ENCODE peak calls at places on chromosomes 13 and 19, in seven cellular contexts. One of them, this sample, is unnamed.

GRCh38 chr13:20035130-20035529 is 76.6 kb downstream of the ZMYM2 start:
- DNase-seq in dorsolateral prefrontal cortex: no peak
- DNase-seq in NCI-H2081: no peak
- DNase-seq in OCI-LY7: no peak
- DNase-seq in stimulated activated CD8-positive, alpha-beta memory T cell treated with anti-CD3 and anti-CD28 coated beads, Interleukin-4, amount 100 ng/mL, for 1 hour: no peak
- DNase-seq in activated T-cell treated with anti-CD3 and anti-CD28 coated beads for 1 hour: no peak
- DNase-seq in DMS153: no peak
- DNase-seq in this sample: no peak

GRCh38 chr19:35665604-35666003 is 713 bp upstream of the UPK1A start:
- DNase-seq in dorsolateral prefrontal cortex: no peak
- DNase-seq in NCI-H2081: no peak
- DNase-seq in OCI-LY7: no peak
- DNase-seq in stimulated activated CD8-positive, alpha-beta memory T cell treated with anti-CD3 and anti-CD28 coated beads, Interleukin-4, amount 100 ng/mL, for 1 hour: no peak
- DNase-seq in activated T-cell treated with anti-CD3 and anti-CD28 coated beads for 1 hour: no peak
- DNase-seq in DMS153: no peak
- DNase-seq in this sample: no peak

GRCh38 chr19:15265849-15266248 is 33.6 kb upstream of the EPHX3 start:
- DNase-seq in dorsolateral prefrontal cortex: peak; percentile 91
- DNase-seq in NCI-H2081: peak; percentile 73
- DNase-seq in OCI-LY7: no peak
- DNase-seq in stimulated activated CD8-positive, alpha-beta memory T cell treated with anti-CD3 and anti-CD28 coated beads, Interleukin-4, amount 100 ng/mL, for 1 hour: no peak
- DNase-seq in activated T-cell treated with anti-CD3 and anti-CD28 coated beads for 1 hour: no peak
- DNase-seq in DMS153: no peak
- DNase-seq in this sample: peak; percentile 83

GRCh38 chr19:32131037-32131436 is 214.4 kb upstream of the ZNF507 start:
- DNase-seq in dorsolateral prefrontal cortex: no peak
- DNase-seq in NCI-H2081: no peak
- DNase-seq in OCI-LY7: no peak
- DNase-seq in stimulated activated CD8-positive, alpha-beta memory T cell treated with anti-CD3 and anti-CD28 coated beads, Interleukin-4, amount 100 ng/mL, for 1 hour: no peak
- DNase-seq in activated T-cell treated with anti-CD3 and anti-CD28 coated beads for 1 hour: no peak
- DNase-seq in DMS153: no peak
- DNase-seq in this sample: no peak

GRCh38 chr19:19446655-19447437 is 41.4 kb downstream of the GATAD2A start:
- DNase-seq in dorsolateral prefrontal cortex: no peak
- DNase-seq in NCI-H2081: no peak
- DNase-seq in OCI-LY7: no peak
- DNase-seq in stimulated activated CD8-positive, alpha-beta memory T cell treated with anti-CD3 and anti-CD28 coated beads, Interleukin-4, amount 100 ng/mL, for 1 hour: no peak
- DNase-seq in activated T-cell treated with anti-CD3 and anti-CD28 coated beads for 1 hour: no peak
- DNase-seq in DMS153: no peak
- DNase-seq in this sample: peak; percentile 47

GRCh38 chr13:107964356-107964755 is 251.0 kb downstream of the LIG4 start:
- DNase-seq in dorsolateral prefrontal cortex: no peak
- DNase-seq in NCI-H2081: peak; percentile 12
- DNase-seq in OCI-LY7: no peak
- DNase-seq in stimulated activated CD8-positive, alpha-beta memory T cell treated with anti-CD3 and anti-CD28 coated beads, Interleukin-4, amount 100 ng/mL, for 1 hour: no peak
- DNase-seq in activated T-cell treated with anti-CD3 and anti-CD28 coated beads for 1 hour: no peak
- DNase-seq in DMS153: peak; percentile 75
- DNase-seq in this sample: no peak

GRCh38 chr19:54189020-54189667 is at the start of gene MBOAT7:
- DNase-seq in dorsolateral prefrontal cortex: no peak
- DNase-seq in NCI-H2081: peak; percentile 54
- DNase-seq in OCI-LY7: peak; percentile 87
- DNase-seq in stimulated activated CD8-positive, alpha-beta memory T cell treated with anti-CD3 and anti-CD28 coated beads, Interleukin-4, amount 100 ng/mL, for 1 hour: no peak
- DNase-seq in activated T-cell treated with anti-CD3 and anti-CD28 coated beads for 1 hour: no peak
- DNase-seq in DMS153: peak; percentile 67
- DNase-seq in this sample: no peak

GRCh38 chr13:112724788-112725345 is 35.0 kb downstream of the ATP11A start:
- DNase-seq in dorsolateral prefrontal cortex: no peak
- DNase-seq in NCI-H2081: no peak
- DNase-seq in OCI-LY7: no peak
- DNase-seq in stimulated activated CD8-positive, alpha-beta memory T cell treated with anti-CD3 and anti-CD28 coated beads, Interleukin-4, amount 100 ng/mL, for 1 hour: no peak
- DNase-seq in activated T-cell treated with anti-CD3 and anti-CD28 coated beads for 1 hour: no peak
- DNase-seq in DMS153: no peak
- DNase-seq in this sample: peak; percentile 43

GRCh38 chr19:19068659-19069509 is 5.1 kb downstream of the SLC25A42 start:
- DNase-seq in dorsolateral prefrontal cortex: no peak
- DNase-seq in NCI-H2081: no peak
- DNase-seq in OCI-LY7: peak; percentile 15
- DNase-seq in stimulated activated CD8-positive, alpha-beta memory T cell treated with anti-CD3 and anti-CD28 coated beads, Interleukin-4, amount 100 ng/mL, for 1 hour: no peak
- DNase-seq in activated T-cell treated with anti-CD3 and anti-CD28 coated beads for 1 hour: no peak
- DNase-seq in DMS153: no peak
- DNase-seq in this sample: no peak

GRCh38 chr13:20326276-20326675 is 94.2 kb upstream of the GJB6 start:
- DNase-seq in dorsolateral prefrontal cortex: no peak
- DNase-seq in NCI-H2081: no peak
- DNase-seq in OCI-LY7: no peak
- DNase-seq in stimulated activated CD8-positive, alpha-beta memory T cell treated with anti-CD3 and anti-CD28 coated beads, Interleukin-4, amount 100 ng/mL, for 1 hour: no peak
- DNase-seq in activated T-cell treated with anti-CD3 and anti-CD28 coated beads for 1 hour: no peak
- DNase-seq in DMS153: no peak
- DNase-seq in this sample: no peak

GRCh38 chr13:110380359-110381028 is 73.4 kb downstream of the COL4A2 start:
- DNase-seq in dorsolateral prefrontal cortex: no peak
- DNase-seq in NCI-H2081: no peak
- DNase-seq in OCI-LY7: no peak
- DNase-seq in stimulated activated CD8-positive, alpha-beta memory T cell treated with anti-CD3 and anti-CD28 coated beads, Interleukin-4, amount 100 ng/mL, for 1 hour: no peak
- DNase-seq in activated T-cell treated with anti-CD3 and anti-CD28 coated beads for 1 hour: no peak
- DNase-seq in DMS153: no peak
- DNase-seq in this sample: no peak

GRCh38 chr13:72507394-72508199 is 219.8 kb downstream of the MZT1 start:
- DNase-seq in dorsolateral prefrontal cortex: no peak
- DNase-seq in NCI-H2081: no peak
- DNase-seq in OCI-LY7: no peak
- DNase-seq in stimulated activated CD8-positive, alpha-beta memory T cell treated with anti-CD3 and anti-CD28 coated beads, Interleukin-4, amount 100 ng/mL, for 1 hour: no peak
- DNase-seq in activated T-cell treated with anti-CD3 and anti-CD28 coated beads for 1 hour: no peak
- DNase-seq in DMS153: no peak
- DNase-seq in this sample: no peak

GRCh38 chr19:48139053-48139452 is 28.4 kb upstream of the PLA2G4C start:
- DNase-seq in dorsolateral prefrontal cortex: no peak
- DNase-seq in NCI-H2081: no peak
- DNase-seq in OCI-LY7: no peak
- DNase-seq in stimulated activated CD8-positive, alpha-beta memory T cell treated with anti-CD3 and anti-CD28 coated beads, Interleukin-4, amount 100 ng/mL, for 1 hour: no peak
- DNase-seq in activated T-cell treated with anti-CD3 and anti-CD28 coated beads for 1 hour: no peak
- DNase-seq in DMS153: no peak
- DNase-seq in this sample: no peak

GRCh38 chr13:113992276-113993005 is 18.6 kb upstream of the C13orf46 start:
- DNase-seq in dorsolateral prefrontal cortex: no peak
- DNase-seq in NCI-H2081: no peak
- DNase-seq in OCI-LY7: no peak
- DNase-seq in stimulated activated CD8-positive, alpha-beta memory T cell treated with anti-CD3 and anti-CD28 coated beads, Interleukin-4, amount 100 ng/mL, for 1 hour: no peak
- DNase-seq in activated T-cell treated with anti-CD3 and anti-CD28 coated beads for 1 hour: no peak
- DNase-seq in DMS153: no peak
- DNase-seq in this sample: no peak

GRCh38 chr13:65855276-65855675 is 1374.9 kb downstream of the PCDH9 start:
- DNase-seq in dorsolateral prefrontal cortex: no peak
- DNase-seq in NCI-H2081: no peak
- DNase-seq in OCI-LY7: no peak
- DNase-seq in stimulated activated CD8-positive, alpha-beta memory T cell treated with anti-CD3 and anti-CD28 coated beads, Interleukin-4, amount 100 ng/mL, for 1 hour: no peak
- DNase-seq in activated T-cell treated with anti-CD3 and anti-CD28 coated beads for 1 hour: no peak
- DNase-seq in DMS153: no peak
- DNase-seq in this sample: no peak

GRCh38 chr13:51519839-51520238 is 64.4 kb upstream of the WDFY2 start:
- DNase-seq in dorsolateral prefrontal cortex: no peak
- DNase-seq in NCI-H2081: no peak
- DNase-seq in OCI-LY7: no peak
- DNase-seq in stimulated activated CD8-positive, alpha-beta memory T cell treated with anti-CD3 and anti-CD28 coated beads, Interleukin-4, amount 100 ng/mL, for 1 hour: no peak
- DNase-seq in activated T-cell treated with anti-CD3 and anti-CD28 coated beads for 1 hour: no peak
- DNase-seq in DMS153: no peak
- DNase-seq in this sample: no peak

GRCh38 chr19:16032509-16033135 is 43.7 kb upstream of the TPM4 start:
- DNase-seq in dorsolateral prefrontal cortex: no peak
- DNase-seq in NCI-H2081: no peak
- DNase-seq in OCI-LY7: no peak
- DNase-seq in stimulated activated CD8-positive, alpha-beta memory T cell treated with anti-CD3 and anti-CD28 coated beads, Interleukin-4, amount 100 ng/mL, for 1 hour: no peak
- DNase-seq in activated T-cell treated with anti-CD3 and anti-CD28 coated beads for 1 hour: no peak
- DNase-seq in DMS153: no peak
- DNase-seq in this sample: peak; percentile 27

GRCh38 chr19:7072541-7072940 is 3.0 kb downstream of the ZNF557 start:
- DNase-seq in dorsolateral prefrontal cortex: no peak
- DNase-seq in NCI-H2081: no peak
- DNase-seq in OCI-LY7: no peak
- DNase-seq in stimulated activated CD8-positive, alpha-beta memory T cell treated with anti-CD3 and anti-CD28 coated beads, Interleukin-4, amount 100 ng/mL, for 1 hour: no peak
- DNase-seq in activated T-cell treated with anti-CD3 and anti-CD28 coated beads for 1 hour: no peak
- DNase-seq in DMS153: no peak
- DNase-seq in this sample: no peak

GRCh38 chr13:50384724-50385123 is 369.5 kb downstream of the KCNRG start:
- DNase-seq in dorsolateral prefrontal cortex: no peak
- DNase-seq in NCI-H2081: no peak
- DNase-seq in OCI-LY7: no peak
- DNase-seq in stimulated activated CD8-positive, alpha-beta memory T cell treated with anti-CD3 and anti-CD28 coated beads, Interleukin-4, amount 100 ng/mL, for 1 hour: no peak
- DNase-seq in activated T-cell treated with anti-CD3 and anti-CD28 coated beads for 1 hour: no peak
- DNase-seq in DMS153: no peak
- DNase-seq in this sample: no peak

GRCh38 chr19:401836-402535 is 7.0 kb downstream of the C2CD4C start:
- DNase-seq in dorsolateral prefrontal cortex: peak; percentile 3
- DNase-seq in NCI-H2081: peak; percentile 25
- DNase-seq in OCI-LY7: no peak
- DNase-seq in stimulated activated CD8-positive, alpha-beta memory T cell treated with anti-CD3 and anti-CD28 coated beads, Interleukin-4, amount 100 ng/mL, for 1 hour: no peak
- DNase-seq in activated T-cell treated with anti-CD3 and anti-CD28 coated beads for 1 hour: no peak
- DNase-seq in DMS153: no peak
- DNase-seq in this sample: peak; percentile 53

GRCh38 chr19:33309826-33310225 is 7.5 kb upstream of the CEBPA start:
- DNase-seq in dorsolateral prefrontal cortex: no peak
- DNase-seq in NCI-H2081: no peak
- DNase-seq in OCI-LY7: no peak
- DNase-seq in stimulated activated CD8-positive, alpha-beta memory T cell treated with anti-CD3 and anti-CD28 coated beads, Interleukin-4, amount 100 ng/mL, for 1 hour: no peak
- DNase-seq in activated T-cell treated with anti-CD3 and anti-CD28 coated beads for 1 hour: no peak
- DNase-seq in DMS153: no peak
- DNase-seq in this sample: no peak

GRCh38 chr13:66994097-66994496 is 236.0 kb downstream of the PCDH9 start:
- DNase-seq in dorsolateral prefrontal cortex: peak; percentile 82
- DNase-seq in NCI-H2081: peak; percentile 80
- DNase-seq in OCI-LY7: peak; percentile 90
- DNase-seq in stimulated activated CD8-positive, alpha-beta memory T cell treated with anti-CD3 and anti-CD28 coated beads, Interleukin-4, amount 100 ng/mL, for 1 hour: no peak
- DNase-seq in activated T-cell treated with anti-CD3 and anti-CD28 coated beads for 1 hour: no peak
- DNase-seq in DMS153: no peak
- DNase-seq in this sample: peak; percentile 75

This sample was measured in spleen.